ENCODE peak calls at places on chromosomes 4 and X, in five cellular contexts. One of them, this sample, is unnamed.

GRCh38 chrX:22081475-22082092 is 49.5 kb downstream of the PHEX start:
- DNase-seq in activated gamma-delta T cell: no peak
- DNase-seq in upper lobe of left lung: peak
- DNase-seq in lung: peak
- DNase-seq in bronchial epithelial cell: peak
- DNase-seq in this sample: peak

GRCh38 chr4:173332963-173333657 is 1.0 kb downstream of the HMGB2 start:
- DNase-seq in upper lobe of left lung: no peak
- DNase-seq in bronchial epithelial cell: peak
- DNase-seq in lung: no peak
- DNase-seq in activated gamma-delta T cell: no peak
- DNase-seq in this sample: no peak

GRCh38 chr4:66216252-66216651 is 546.0 kb upstream of the EPHA5 start:
- DNase-seq in upper lobe of left lung: no peak
- DNase-seq in lung: no peak
- DNase-seq in bronchial epithelial cell: peak
- DNase-seq in activated gamma-delta T cell: no peak
- DNase-seq in this sample: no peak

GRCh38 chrX:123291623-123292022 is 107.5 kb downstream of the GRIA3 start:
- DNase-seq in upper lobe of left lung: no peak
- DNase-seq in lung: no peak
- DNase-seq in activated gamma-delta T cell: no peak
- DNase-seq in bronchial epithelial cell: no peak
- DNase-seq in this sample: no peak

GRCh38 chr4:73309211-73309610 is 50.6 kb upstream of the ANKRD17 start:
- DNase-seq in activated gamma-delta T cell: no peak
- DNase-seq in bronchial epithelial cell: peak
- DNase-seq in lung: no peak
- DNase-seq in upper lobe of left lung: no peak
- DNase-seq in this sample: no peak

GRCh38 chr4:110156442-110156841 is 42.0 kb downstream of the ELOVL6 start:
- DNase-seq in activated gamma-delta T cell: no peak
- DNase-seq in upper lobe of left lung: no peak
- DNase-seq in lung: no peak
- DNase-seq in bronchial epithelial cell: no peak
- DNase-seq in this sample: no peak

GRCh38 chr4:6955261-6955911 is 45.8 kb downstream of the TBC1D14 start:
- DNase-seq in upper lobe of left lung: peak
- DNase-seq in bronchial epithelial cell: peak
- DNase-seq in lung: peak
- DNase-seq in activated gamma-delta T cell: no peak
- DNase-seq in this sample: peak

GRCh38 chr4:176925962-176926361 is 133.2 kb upstream of the VEGFC start:
- DNase-seq in bronchial epithelial cell: no peak
- DNase-seq in upper lobe of left lung: no peak
- DNase-seq in lung: no peak
- DNase-seq in activated gamma-delta T cell: no peak
- DNase-seq in this sample: no peak

GRCh38 chr4:89539374-89539773 is 231.8 kb upstream of the GPRIN3 start:
- DNase-seq in bronchial epithelial cell: peak
- DNase-seq in upper lobe of left lung: no peak
- DNase-seq in activated gamma-delta T cell: no peak
- DNase-seq in lung: no peak
- DNase-seq in this sample: peak

GRCh38 chr4:110183058-110183457 is 15.4 kb downstream of the ELOVL6 start:
- DNase-seq in lung: no peak
- DNase-seq in upper lobe of left lung: no peak
- DNase-seq in activated gamma-delta T cell: no peak
- DNase-seq in bronchial epithelial cell: no peak
- DNase-seq in this sample: no peak

GRCh38 chr4:119841361-119841760 is 212.8 kb upstream of the PDE5A start:
- DNase-seq in upper lobe of left lung: no peak
- DNase-seq in bronchial epithelial cell: peak
- DNase-seq in lung: no peak
- DNase-seq in activated gamma-delta T cell: no peak
- DNase-seq in this sample: no peak

GRCh38 chrX:15721911-15722310 is 16.2 kb upstream of the CA5B start:
- DNase-seq in upper lobe of left lung: no peak
- DNase-seq in activated gamma-delta T cell: no peak
- DNase-seq in bronchial epithelial cell: no peak
- DNase-seq in lung: no peak
- DNase-seq in this sample: no peak

GRCh38 chr4:176380352-176381157 is 60.8 kb downstream of the SPCS3 start:
- DNase-seq in upper lobe of left lung: no peak
- DNase-seq in activated gamma-delta T cell: no peak
- DNase-seq in lung: no peak
- DNase-seq in bronchial epithelial cell: no peak
- DNase-seq in this sample: no peak

GRCh38 chr4:139768913-139769312 is 103.3 kb downstream of the MGST2 start:
- DNase-seq in upper lobe of left lung: no peak
- DNase-seq in bronchial epithelial cell: peak
- DNase-seq in lung: no peak
- DNase-seq in activated gamma-delta T cell: no peak
- DNase-seq in this sample: no peak

GRCh38 chrX:46268429-46268828 is 276.8 kb downstream of the ZNF674 start:
- DNase-seq in bronchial epithelial cell: peak
- DNase-seq in lung: no peak
- DNase-seq in upper lobe of left lung: peak
- DNase-seq in activated gamma-delta T cell: no peak
- DNase-seq in this sample: peak

GRCh38 chrX:80306007-80306406 is 114.2 kb upstream of the TENT5D start:
- DNase-seq in upper lobe of left lung: no peak
- DNase-seq in bronchial epithelial cell: peak
- DNase-seq in activated gamma-delta T cell: no peak
- DNase-seq in lung: no peak
- DNase-seq in this sample: no peak

GRCh38 chrX:19554786-19555185 is 39.5 kb upstream of the MAP3K15 start:
- DNase-seq in upper lobe of left lung: no peak
- DNase-seq in lung: no peak
- DNase-seq in bronchial epithelial cell: peak
- DNase-seq in activated gamma-delta T cell: no peak
- DNase-seq in this sample: peak

This sample was measured in astrocyte of the hippocampus.